ENCODE peak calls at places on chromosomes 12 and 14, in four cellular contexts. One of them, this sample, is unnamed.

GRCh38 chr12:46464863-46465262 is 92.3 kb upstream of the SLC38A2 start:
- DNase-seq in astrocyte of the cerebellum: no peak
- DNase-seq in stimulated activated CD4-positive, alpha-beta T cell treated with anti-CD3 and anti-CD28 coated beads, Interleukin-4, amount 100 ng/mL, for 48 hours: no peak
- DNase-seq in activated T-cell treated with anti-CD3 and anti-CD28 coated beads for 1 hour: no peak
- DNase-seq in this sample: no peak

GRCh38 chr12:24780969-24781368 is 167.9 kb downstream of the BCAT1 start:
- DNase-seq in astrocyte of the cerebellum: peak; percentile 13
- DNase-seq in stimulated activated CD4-positive, alpha-beta T cell treated with anti-CD3 and anti-CD28 coated beads, Interleukin-4, amount 100 ng/mL, for 48 hours: no peak
- DNase-seq in activated T-cell treated with anti-CD3 and anti-CD28 coated beads for 1 hour: no peak
- DNase-seq in this sample: no peak

GRCh38 chr12:25785164-25785563 is 173.3 kb upstream of the RASSF8 start:
- DNase-seq in astrocyte of the cerebellum: no peak
- DNase-seq in stimulated activated CD4-positive, alpha-beta T cell treated with anti-CD3 and anti-CD28 coated beads, Interleukin-4, amount 100 ng/mL, for 48 hours: no peak
- DNase-seq in activated T-cell treated with anti-CD3 and anti-CD28 coated beads for 1 hour: no peak
- DNase-seq in this sample: no peak

GRCh38 chr12:28704477-28705169 is 444.5 kb upstream of the FAR2 start:
- DNase-seq in astrocyte of the cerebellum: no peak
- DNase-seq in stimulated activated CD4-positive, alpha-beta T cell treated with anti-CD3 and anti-CD28 coated beads, Interleukin-4, amount 100 ng/mL, for 48 hours: no peak
- DNase-seq in activated T-cell treated with anti-CD3 and anti-CD28 coated beads for 1 hour: no peak
- DNase-seq in this sample: no peak

GRCh38 chr12:108047130-108047550 is 81.9 kb upstream of the WSCD2 start:
- DNase-seq in astrocyte of the cerebellum: no peak
- DNase-seq in stimulated activated CD4-positive, alpha-beta T cell treated with anti-CD3 and anti-CD28 coated beads, Interleukin-4, amount 100 ng/mL, for 48 hours: no peak
- DNase-seq in activated T-cell treated with anti-CD3 and anti-CD28 coated beads for 1 hour: no peak
- DNase-seq in this sample: no peak

GRCh38 chr12:41055875-41056577 is 132.1 kb upstream of the PDZRN4 start:
- DNase-seq in astrocyte of the cerebellum: peak; percentile 50
- DNase-seq in stimulated activated CD4-positive, alpha-beta T cell treated with anti-CD3 and anti-CD28 coated beads, Interleukin-4, amount 100 ng/mL, for 48 hours: no peak
- DNase-seq in activated T-cell treated with anti-CD3 and anti-CD28 coated beads for 1 hour: no peak
- DNase-seq in this sample: no peak

GRCh38 chr14:32761381-32761968 is 177.2 kb upstream of the NPAS3 start:
- DNase-seq in astrocyte of the cerebellum: no peak
- DNase-seq in stimulated activated CD4-positive, alpha-beta T cell treated with anti-CD3 and anti-CD28 coated beads, Interleukin-4, amount 100 ng/mL, for 48 hours: no peak
- DNase-seq in activated T-cell treated with anti-CD3 and anti-CD28 coated beads for 1 hour: no peak
- DNase-seq in this sample: peak; percentile 4

GRCh38 chr12:49225551-49226166 is 36.8 kb upstream of the TUBA1A start:
- DNase-seq in astrocyte of the cerebellum: no peak
- DNase-seq in stimulated activated CD4-positive, alpha-beta T cell treated with anti-CD3 and anti-CD28 coated beads, Interleukin-4, amount 100 ng/mL, for 48 hours: no peak
- DNase-seq in activated T-cell treated with anti-CD3 and anti-CD28 coated beads for 1 hour: no peak
- DNase-seq in this sample: no peak

GRCh38 chr12:109504068-109504467 is 26.6 kb downstream of the UBE3B start:
- DNase-seq in astrocyte of the cerebellum: no peak
- DNase-seq in stimulated activated CD4-positive, alpha-beta T cell treated with anti-CD3 and anti-CD28 coated beads, Interleukin-4, amount 100 ng/mL, for 48 hours: no peak
- DNase-seq in activated T-cell treated with anti-CD3 and anti-CD28 coated beads for 1 hour: no peak
- DNase-seq in this sample: no peak

GRCh38 chr14:78143489-78144145 is 26.6 kb upstream of the NRXN3 start:
- DNase-seq in astrocyte of the cerebellum: peak; percentile 13
- DNase-seq in stimulated activated CD4-positive, alpha-beta T cell treated with anti-CD3 and anti-CD28 coated beads, Interleukin-4, amount 100 ng/mL, for 48 hours: no peak
- DNase-seq in activated T-cell treated with anti-CD3 and anti-CD28 coated beads for 1 hour: no peak
- DNase-seq in this sample: no peak

GRCh38 chr12:79587368-79587767 is 103.4 kb downstream of the PAWR start:
- DNase-seq in astrocyte of the cerebellum: no peak
- DNase-seq in stimulated activated CD4-positive, alpha-beta T cell treated with anti-CD3 and anti-CD28 coated beads, Interleukin-4, amount 100 ng/mL, for 48 hours: no peak
- DNase-seq in activated T-cell treated with anti-CD3 and anti-CD28 coated beads for 1 hour: no peak
- DNase-seq in this sample: no peak

GRCh38 chr14:75184447-75184846 is 8.0 kb upstream of the TMED10 start:
- DNase-seq in astrocyte of the cerebellum: no peak
- DNase-seq in stimulated activated CD4-positive, alpha-beta T cell treated with anti-CD3 and anti-CD28 coated beads, Interleukin-4, amount 100 ng/mL, for 48 hours: no peak
- DNase-seq in activated T-cell treated with anti-CD3 and anti-CD28 coated beads for 1 hour: no peak
- DNase-seq in this sample: no peak

GRCh38 chr12:110619534-110619953 is 5.6 kb downstream of the TCTN1 start:
- DNase-seq in astrocyte of the cerebellum: no peak
- DNase-seq in stimulated activated CD4-positive, alpha-beta T cell treated with anti-CD3 and anti-CD28 coated beads, Interleukin-4, amount 100 ng/mL, for 48 hours: peak; percentile 29
- DNase-seq in activated T-cell treated with anti-CD3 and anti-CD28 coated beads for 1 hour: no peak
- DNase-seq in this sample: no peak

GRCh38 chr14:76697246-76697645 is 64.0 kb upstream of the VASH1 start:
- DNase-seq in astrocyte of the cerebellum: no peak
- DNase-seq in stimulated activated CD4-positive, alpha-beta T cell treated with anti-CD3 and anti-CD28 coated beads, Interleukin-4, amount 100 ng/mL, for 48 hours: no peak
- DNase-seq in activated T-cell treated with anti-CD3 and anti-CD28 coated beads for 1 hour: no peak
- DNase-seq in this sample: no peak

GRCh38 chr12:76018111-76018510 is 13.5 kb downstream of the PHLDA1 start:
- DNase-seq in astrocyte of the cerebellum: no peak
- DNase-seq in stimulated activated CD4-positive, alpha-beta T cell treated with anti-CD3 and anti-CD28 coated beads, Interleukin-4, amount 100 ng/mL, for 48 hours: no peak
- DNase-seq in activated T-cell treated with anti-CD3 and anti-CD28 coated beads for 1 hour: no peak
- DNase-seq in this sample: no peak

GRCh38 chr14:52413729-52414453 is 99.8 kb downstream of the PTGER2 start:
- DNase-seq in astrocyte of the cerebellum: no peak
- DNase-seq in stimulated activated CD4-positive, alpha-beta T cell treated with anti-CD3 and anti-CD28 coated beads, Interleukin-4, amount 100 ng/mL, for 48 hours: no peak
- DNase-seq in activated T-cell treated with anti-CD3 and anti-CD28 coated beads for 1 hour: no peak
- DNase-seq in this sample: no peak

GRCh38 chr12:39503445-39503844 is 60.5 kb upstream of the KIF21A start:
- DNase-seq in astrocyte of the cerebellum: peak; percentile 9
- DNase-seq in stimulated activated CD4-positive, alpha-beta T cell treated with anti-CD3 and anti-CD28 coated beads, Interleukin-4, amount 100 ng/mL, for 48 hours: no peak
- DNase-seq in activated T-cell treated with anti-CD3 and anti-CD28 coated beads for 1 hour: no peak
- DNase-seq in this sample: no peak

GRCh38 chr12:127284870-127285431 is 982.0 kb upstream of the TMEM132C start:
- DNase-seq in astrocyte of the cerebellum: peak; percentile 12
- DNase-seq in stimulated activated CD4-positive, alpha-beta T cell treated with anti-CD3 and anti-CD28 coated beads, Interleukin-4, amount 100 ng/mL, for 48 hours: no peak
- DNase-seq in activated T-cell treated with anti-CD3 and anti-CD28 coated beads for 1 hour: no peak
- DNase-seq in this sample: peak; percentile 76

GRCh38 chr12:120984351-120984898 is 6.1 kb downstream of the HNF1A start:
- DNase-seq in astrocyte of the cerebellum: no peak
- DNase-seq in stimulated activated CD4-positive, alpha-beta T cell treated with anti-CD3 and anti-CD28 coated beads, Interleukin-4, amount 100 ng/mL, for 48 hours: no peak
- DNase-seq in activated T-cell treated with anti-CD3 and anti-CD28 coated beads for 1 hour: no peak
- DNase-seq in this sample: no peak

GRCh38 chr14:52068741-52069616 is at the start of gene NID2:
- DNase-seq in astrocyte of the cerebellum: peak; percentile 90
- DNase-seq in stimulated activated CD4-positive, alpha-beta T cell treated with anti-CD3 and anti-CD28 coated beads, Interleukin-4, amount 100 ng/mL, for 48 hours: peak; percentile 42
- DNase-seq in activated T-cell treated with anti-CD3 and anti-CD28 coated beads for 1 hour: no peak
- DNase-seq in this sample: peak; percentile 93

GRCh38 chr12:83390186-83390585 is 703.5 kb downstream of the TMTC2 start:
- DNase-seq in astrocyte of the cerebellum: no peak
- DNase-seq in stimulated activated CD4-positive, alpha-beta T cell treated with anti-CD3 and anti-CD28 coated beads, Interleukin-4, amount 100 ng/mL, for 48 hours: no peak
- DNase-seq in activated T-cell treated with anti-CD3 and anti-CD28 coated beads for 1 hour: no peak
- DNase-seq in this sample: no peak

GRCh38 chr12:94644141-94644575 is 6.2 kb downstream of the TMCC3 start:
- DNase-seq in astrocyte of the cerebellum: no peak
- DNase-seq in stimulated activated CD4-positive, alpha-beta T cell treated with anti-CD3 and anti-CD28 coated beads, Interleukin-4, amount 100 ng/mL, for 48 hours: peak; percentile 6
- DNase-seq in activated T-cell treated with anti-CD3 and anti-CD28 coated beads for 1 hour: no peak
- DNase-seq in this sample: no peak

GRCh38 chr12:18482601-18483120 is 221.3 kb downstream of the PIK3C2G start:
- DNase-seq in astrocyte of the cerebellum: no peak
- DNase-seq in stimulated activated CD4-positive, alpha-beta T cell treated with anti-CD3 and anti-CD28 coated beads, Interleukin-4, amount 100 ng/mL, for 48 hours: no peak
- DNase-seq in activated T-cell treated with anti-CD3 and anti-CD28 coated beads for 1 hour: no peak
- DNase-seq in this sample: no peak

GRCh38 chr14:53444677-53445312 is 291.7 kb upstream of the DDHD1 start:
- DNase-seq in astrocyte of the cerebellum: no peak
- DNase-seq in stimulated activated CD4-positive, alpha-beta T cell treated with anti-CD3 and anti-CD28 coated beads, Interleukin-4, amount 100 ng/mL, for 48 hours: no peak
- DNase-seq in activated T-cell treated with anti-CD3 and anti-CD28 coated beads for 1 hour: no peak
- DNase-seq in this sample: no peak

GRCh38 chr14:30621354-30621953 is 665 bp upstream of the SCFD1 start:
- DNase-seq in astrocyte of the cerebellum: no peak
- DNase-seq in stimulated activated CD4-positive, alpha-beta T cell treated with anti-CD3 and anti-CD28 coated beads, Interleukin-4, amount 100 ng/mL, for 48 hours: no peak
- DNase-seq in activated T-cell treated with anti-CD3 and anti-CD28 coated beads for 1 hour: no peak
- DNase-seq in this sample: no peak

GRCh38 chr12:58500399-58500798 is 419.9 kb downstream of the LRIG3 start:
- DNase-seq in astrocyte of the cerebellum: no peak
- DNase-seq in stimulated activated CD4-positive, alpha-beta T cell treated with anti-CD3 and anti-CD28 coated beads, Interleukin-4, amount 100 ng/mL, for 48 hours: no peak
- DNase-seq in activated T-cell treated with anti-CD3 and anti-CD28 coated beads for 1 hour: no peak
- DNase-seq in this sample: no peak

GRCh38 chr14:73188501-73188903 is 48.8 kb upstream of the PAPLN start:
- DNase-seq in astrocyte of the cerebellum: peak; percentile 8
- DNase-seq in stimulated activated CD4-positive, alpha-beta T cell treated with anti-CD3 and anti-CD28 coated beads, Interleukin-4, amount 100 ng/mL, for 48 hours: no peak
- DNase-seq in activated T-cell treated with anti-CD3 and anti-CD28 coated beads for 1 hour: no peak
- DNase-seq in this sample: no peak

GRCh38 chr14:104813286-104813685 is 12.4 kb downstream of the ZBTB42 start:
- DNase-seq in astrocyte of the cerebellum: no peak
- DNase-seq in stimulated activated CD4-positive, alpha-beta T cell treated with anti-CD3 and anti-CD28 coated beads, Interleukin-4, amount 100 ng/mL, for 48 hours: no peak
- DNase-seq in activated T-cell treated with anti-CD3 and anti-CD28 coated beads for 1 hour: no peak
- DNase-seq in this sample: no peak

GRCh38 chr14:66432334-66432733 is 53.8 kb upstream of the CCDC196 start:
- DNase-seq in astrocyte of the cerebellum: no peak
- DNase-seq in stimulated activated CD4-positive, alpha-beta T cell treated with anti-CD3 and anti-CD28 coated beads, Interleukin-4, amount 100 ng/mL, for 48 hours: no peak
- DNase-seq in activated T-cell treated with anti-CD3 and anti-CD28 coated beads for 1 hour: no peak
- DNase-seq in this sample: no peak

GRCh38 chr12:85923767-85924331 is 49.8 kb downstream of the NTS start:
- DNase-seq in astrocyte of the cerebellum: peak; percentile 58
- DNase-seq in stimulated activated CD4-positive, alpha-beta T cell treated with anti-CD3 and anti-CD28 coated beads, Interleukin-4, amount 100 ng/mL, for 48 hours: no peak
- DNase-seq in activated T-cell treated with anti-CD3 and anti-CD28 coated beads for 1 hour: no peak
- DNase-seq in this sample: no peak

GRCh38 chr12:63396135-63396534 is 245.1 kb upstream of the AVPR1A start:
- DNase-seq in astrocyte of the cerebellum: no peak
- DNase-seq in stimulated activated CD4-positive, alpha-beta T cell treated with anti-CD3 and anti-CD28 coated beads, Interleukin-4, amount 100 ng/mL, for 48 hours: no peak
- DNase-seq in activated T-cell treated with anti-CD3 and anti-CD28 coated beads for 1 hour: no peak
- DNase-seq in this sample: no peak

GRCh38 chr14:44109041-44109440 is 398.0 kb downstream of the FSCB start:
- DNase-seq in astrocyte of the cerebellum: no peak
- DNase-seq in stimulated activated CD4-positive, alpha-beta T cell treated with anti-CD3 and anti-CD28 coated beads, Interleukin-4, amount 100 ng/mL, for 48 hours: no peak
- DNase-seq in activated T-cell treated with anti-CD3 and anti-CD28 coated beads for 1 hour: no peak
- DNase-seq in this sample: no peak